ENCODE peak calls at places on chromosomes 1 and 21, in eight cellular contexts. K is stromal cell of bone marrow; Q is activated naive CD4-positive, alpha-beta T cell treated with Interleukin-2 at 50 U/mL for 16 hours; X is left ventricle myocardium superior; L is T-cell; R is activated CD4-positive, alpha-beta T cell treated with anti-CD3 and anti-CD28 coated beads for 48 hours; T is activated effector memory CD4-positive, alpha-beta T cell treated with anti-CD3 and anti-CD28 coated beads, Interleukin-2, amount 50 U/mL, for 16 hours; H is midbrain. M is an unnamed sample.
A peak's percentile ranks its signal among the peaks of the same experiment; 100 is the strongest.

GRCh38 chr1:243672675-243673074 is 177.4 kb downstream of the AKT3 start:
- DNase-seq in K (no peak), Q (no peak), X (no peak), L (no peak), R (no peak), T (no peak), H (no peak), M (no peak)

GRCh38 chr1:54407201-54407956 is 1.2 kb upstream of the SSBP3 start:
- DNase-seq in K (peak; percentile 91), Q (peak; percentile 63), X (peak; percentile 40), L (peak; percentile 28), R (peak; percentile 70), T (peak; percentile 84), H (peak; percentile 88), M (peak; percentile 92)

GRCh38 chr1:156641761-156642264 is at the start of gene BCAN:
- DNase-seq in K (no peak), Q (peak; percentile 21), X (peak; percentile 52), L (no peak), R (peak; percentile 32), T (peak; percentile 67), H (peak; percentile 81), M (peak; percentile 56)

GRCh38 chr1:49298304-49298703 is 521.6 kb upstream of the BEND5 start:
- DNase-seq in K (no peak), Q (no peak), X (peak; percentile 30), L (no peak), R (no peak), T (no peak), H (no peak), M (peak; percentile 0)

GRCh38 chr21:15057290-15057689 is 7.5 kb downstream of the NRIP1 start:
- DNase-seq in K (no peak), Q (no peak), X (no peak), L (no peak), R (no peak), T (no peak), H (no peak), M (no peak)

GRCh38 chr1:67831850-67832513 is 1.3 kb downstream of the GNG12 start:
- DNase-seq in K (peak; percentile 54), Q (peak; percentile 2), X (peak; percentile 71), L (no peak), R (no peak), T (no peak), H (peak; percentile 67), M (peak; percentile 63)

GRCh38 chr1:203152158-203153034 is 23.2 kb downstream of the MYBPH start:
- DNase-seq in K (no peak), Q (no peak), X (no peak), L (no peak), R (no peak), T (no peak), H (no peak), M (peak; percentile 51)

GRCh38 chr1:94714152-94714551 is 106.0 kb upstream of the SLC44A3 start:
- DNase-seq in K (no peak), Q (no peak), X (no peak), L (no peak), R (no peak), T (no peak), H (no peak), M (no peak)

GRCh38 chr1:71298633-71299032 is 217.8 kb upstream of the ZRANB2 start:
- DNase-seq in K (no peak), Q (no peak), X (no peak), L (no peak), R (no peak), T (no peak), H (no peak), M (peak; percentile 4)

GRCh38 chr1:17909634-17910033 is 154.5 kb downstream of the ACTL8 start:
- DNase-seq in K (no peak), Q (no peak), X (no peak), L (no peak), R (no peak), T (peak; percentile 24), H (no peak), M (peak; percentile 1)

GRCh38 chr1:175129644-175129996 is 62.0 kb downstream of the TNN start:
- DNase-seq in K (no peak), Q (no peak), X (no peak), L (no peak), R (no peak), T (no peak), H (no peak), M (no peak)

GRCh38 chr1:234978397-234979291 is 150.0 kb downstream of the TOMM20 start:
- DNase-seq in K (no peak), Q (peak; percentile 67), X (peak; percentile 64), L (peak; percentile 50), R (peak; percentile 68), T (peak; percentile 86), H (peak; percentile 76), M (peak; percentile 74)

GRCh38 chr1:206442101-206442500 is 28.2 kb upstream of the IKBKE start:
- DNase-seq in K (peak; percentile 31), Q (no peak), X (no peak), L (no peak), R (peak; percentile 55), T (no peak), H (no peak), M (no peak)

GRCh38 chr1:149986486-149987296 is 23.8 kb downstream of the OTUD7B start:
- DNase-seq in K (peak; percentile 87), Q (no peak), X (no peak), L (no peak), R (no peak), T (no peak), H (no peak), M (no peak)

M was measured in NCI-H146.